ENCODE peak calls at places on chromosomes 3 and 15, in eight cellular contexts. One of them, this sample, is unnamed.

GRCh38 chr3:40649346-40649745 is 124.6 kb downstream of the ZNF621 start:
- DNase-seq in T1000: no peak
- DNase-seq in stimulated activated CD8-positive, alpha-beta memory T cell treated with anti-CD3 and anti-CD28 coated beads, Interleukin-15, amount 100 ng/mL, for 48 hours: no peak
- DNase-seq in NCI-H146: no peak
- DNase-seq in RPMI8226: no peak
- DNase-seq in amniotic stem cell: no peak
- DNase-seq in HEK293T: no peak
- DNase-seq in NCI-H226: no peak
- DNase-seq in this sample: no peak

GRCh38 chr3:105364113-105364512 is 2.6 kb upstream of the ALCAM start:
- DNase-seq in NCI-H226: peak; percentile 78
- DNase-seq in T1000: no peak
- DNase-seq in NCI-H146: no peak
- DNase-seq in HEK293T: no peak
- DNase-seq in amniotic stem cell: peak; percentile 54
- DNase-seq in stimulated activated CD8-positive, alpha-beta memory T cell treated with anti-CD3 and anti-CD28 coated beads, Interleukin-15, amount 100 ng/mL, for 48 hours: no peak
- DNase-seq in RPMI8226: no peak
- DNase-seq in this sample: no peak

GRCh38 chr3:42701371-42702065 is 1.1 kb downstream of the HHATL start:
- DNase-seq in stimulated activated CD8-positive, alpha-beta memory T cell treated with anti-CD3 and anti-CD28 coated beads, Interleukin-15, amount 100 ng/mL, for 48 hours: peak; percentile 10
- DNase-seq in T1000: peak; percentile 14
- DNase-seq in RPMI8226: peak; percentile 85
- DNase-seq in NCI-H226: peak; percentile 28
- DNase-seq in amniotic stem cell: no peak
- DNase-seq in NCI-H146: no peak
- DNase-seq in HEK293T: peak; percentile 72
- DNase-seq in this sample: peak; percentile 45

GRCh38 chr15:68650901-68651709 is 72.3 kb downstream of the CORO2B start:
- DNase-seq in NCI-H226: no peak
- DNase-seq in amniotic stem cell: no peak
- DNase-seq in HEK293T: peak; percentile 92
- DNase-seq in RPMI8226: peak; percentile 84
- DNase-seq in NCI-H146: no peak
- DNase-seq in T1000: no peak
- DNase-seq in stimulated activated CD8-positive, alpha-beta memory T cell treated with anti-CD3 and anti-CD28 coated beads, Interleukin-15, amount 100 ng/mL, for 48 hours: peak; percentile 26
- DNase-seq in this sample: peak; percentile 78

GRCh38 chr15:38991126-38991525 is 426.5 kb upstream of the RASGRP1 start:
- DNase-seq in stimulated activated CD8-positive, alpha-beta memory T cell treated with anti-CD3 and anti-CD28 coated beads, Interleukin-15, amount 100 ng/mL, for 48 hours: no peak
- DNase-seq in NCI-H146: no peak
- DNase-seq in HEK293T: peak; percentile 12
- DNase-seq in T1000: no peak
- DNase-seq in NCI-H226: peak; percentile 48
- DNase-seq in amniotic stem cell: peak; percentile 1
- DNase-seq in RPMI8226: no peak
- DNase-seq in this sample: peak; percentile 22

GRCh38 chr3:32460031-32460749 is 42.5 kb downstream of the CMTM6 start:
- DNase-seq in amniotic stem cell: no peak
- DNase-seq in RPMI8226: peak; percentile 62
- DNase-seq in HEK293T: no peak
- DNase-seq in T1000: no peak
- DNase-seq in NCI-H146: peak; percentile 89
- DNase-seq in NCI-H226: no peak
- DNase-seq in stimulated activated CD8-positive, alpha-beta memory T cell treated with anti-CD3 and anti-CD28 coated beads, Interleukin-15, amount 100 ng/mL, for 48 hours: peak; percentile 59
- DNase-seq in this sample: no peak

GRCh38 chr15:78130466-78131294 is 565 bp downstream of the CIB2 start:
- DNase-seq in RPMI8226: peak; percentile 34
- DNase-seq in amniotic stem cell: no peak
- DNase-seq in NCI-H146: no peak
- DNase-seq in T1000: no peak
- DNase-seq in HEK293T: no peak
- DNase-seq in stimulated activated CD8-positive, alpha-beta memory T cell treated with anti-CD3 and anti-CD28 coated beads, Interleukin-15, amount 100 ng/mL, for 48 hours: peak; percentile 21
- DNase-seq in NCI-H226: no peak
- DNase-seq in this sample: no peak

GRCh38 chr3:151909720-151910405 is 36.4 kb downstream of the SUCNR1 start:
- DNase-seq in RPMI8226: no peak
- DNase-seq in stimulated activated CD8-positive, alpha-beta memory T cell treated with anti-CD3 and anti-CD28 coated beads, Interleukin-15, amount 100 ng/mL, for 48 hours: no peak
- DNase-seq in NCI-H226: peak; percentile 9
- DNase-seq in NCI-H146: no peak
- DNase-seq in HEK293T: no peak
- DNase-seq in T1000: no peak
- DNase-seq in amniotic stem cell: no peak
- DNase-seq in this sample: no peak

GRCh38 chr3:58164199-58164879 is 46.4 kb downstream of the DNASE1L3 start:
- DNase-seq in amniotic stem cell: no peak
- DNase-seq in stimulated activated CD8-positive, alpha-beta memory T cell treated with anti-CD3 and anti-CD28 coated beads, Interleukin-15, amount 100 ng/mL, for 48 hours: no peak
- DNase-seq in RPMI8226: peak; percentile 47
- DNase-seq in T1000: no peak
- DNase-seq in NCI-H146: peak; percentile 84
- DNase-seq in HEK293T: no peak
- DNase-seq in NCI-H226: no peak
- DNase-seq in this sample: peak; percentile 72

GRCh38 chr3:60160105-60160791 is 1091.0 kb downstream of the FHIT start:
- DNase-seq in stimulated activated CD8-positive, alpha-beta memory T cell treated with anti-CD3 and anti-CD28 coated beads, Interleukin-15, amount 100 ng/mL, for 48 hours: no peak
- DNase-seq in RPMI8226: no peak
- DNase-seq in NCI-H226: no peak
- DNase-seq in T1000: no peak
- DNase-seq in HEK293T: no peak
- DNase-seq in NCI-H146: no peak
- DNase-seq in amniotic stem cell: no peak
- DNase-seq in this sample: no peak

GRCh38 chr15:89575656-89576416 is 567 bp downstream of the TICRR start:
- DNase-seq in amniotic stem cell: no peak
- DNase-seq in NCI-H146: peak; percentile 13
- DNase-seq in RPMI8226: peak; percentile 35
- DNase-seq in T1000: no peak
- DNase-seq in HEK293T: no peak
- DNase-seq in NCI-H226: peak; percentile 16
- DNase-seq in stimulated activated CD8-positive, alpha-beta memory T cell treated with anti-CD3 and anti-CD28 coated beads, Interleukin-15, amount 100 ng/mL, for 48 hours: peak; percentile 7
- DNase-seq in this sample: peak; percentile 46

GRCh38 chr15:29132110-29132420 is 137.6 kb downstream of the NSMCE3 start:
- DNase-seq in T1000: no peak
- DNase-seq in stimulated activated CD8-positive, alpha-beta memory T cell treated with anti-CD3 and anti-CD28 coated beads, Interleukin-15, amount 100 ng/mL, for 48 hours: no peak
- DNase-seq in NCI-H226: no peak
- DNase-seq in NCI-H146: no peak
- DNase-seq in amniotic stem cell: no peak
- DNase-seq in HEK293T: no peak
- DNase-seq in RPMI8226: no peak
- DNase-seq in this sample: no peak

GRCh38 chr3:55885721-55886120 is 398.6 kb upstream of the WNT5A start:
- DNase-seq in RPMI8226: no peak
- DNase-seq in T1000: no peak
- DNase-seq in stimulated activated CD8-positive, alpha-beta memory T cell treated with anti-CD3 and anti-CD28 coated beads, Interleukin-15, amount 100 ng/mL, for 48 hours: no peak
- DNase-seq in NCI-H226: peak; percentile 49
- DNase-seq in HEK293T: no peak
- DNase-seq in NCI-H146: peak; percentile 17
- DNase-seq in amniotic stem cell: no peak
- DNase-seq in this sample: no peak

This sample was measured in A549.